ENCODE peak calls at places on chromosome 9, in five cellular contexts. V is mesendoderm, Z is neuronal stem cell, X is H9, M is IMR-90. O is an unnamed sample.

GRCh38 chr9:755454-756381 is 85.8 kb upstream of the DMRT1 start:
- DNase-seq in Z (no peak), M (peak), X (no peak), V (peak), O (peak)

GRCh38 chr9:92455217-92455616 is 27.1 kb downstream of the ASPN start:
- DNase-seq in V (peak), Z (no peak), M (no peak), X (peak), O (no peak)

GRCh38 chr9:96486351-96487029 is 36.5 kb downstream of the HABP4 start:
- DNase-seq in V (no peak), M (peak), Z (no peak), X (no peak), O (peak)

GRCh38 chr9:99172129-99173091 is 49.3 kb downstream of the ALG2 start:
- DNase-seq in Z (no peak), X (no peak), V (no peak), M (no peak), O (no peak)

GRCh38 chr9:104286187-104286586 is 192.1 kb downstream of the SMC2 start:
- DNase-seq in Z (no peak), X (no peak), V (no peak), M (no peak), O (no peak)

GRCh38 chr9:96418920-96419690 is 935 bp upstream of the ZNF367 start:
- DNase-seq in X (peak), Z (no peak), M (peak), V (peak), O (no peak)

GRCh38 chr9:129330711-129331279 is 152.7 kb upstream of the IER5L start:
- DNase-seq in V (peak), X (no peak), M (no peak), Z (no peak), O (no peak)

GRCh38 chr9:89844535-89844934 is 239.7 kb downstream of the GADD45G start:
- DNase-seq in V (no peak), Z (no peak), X (no peak), M (no peak), O (no peak)

GRCh38 chr9:15349892-15350761 is 43.1 kb upstream of the TTC39B start:
- DNase-seq in M (peak), X (no peak), V (no peak), Z (no peak), O (no peak)

GRCh38 chr9:134328841-134329575 is 2.8 kb downstream of the RXRA start:
- DNase-seq in M (no peak), X (no peak), V (no peak), Z (no peak), O (peak)

GRCh38 chr9:98721643-98722042 is 12.9 kb upstream of the GABBR2 start:
- DNase-seq in M (no peak), V (no peak), Z (no peak), X (no peak), O (no peak)

GRCh38 chr9:69234683-69235082 is 60.6 kb downstream of the TJP2 start:
- DNase-seq in V (no peak), X (no peak), Z (no peak), M (no peak), O (no peak)

GRCh38 chr9:100690438-100690837 is 112.6 kb downstream of the CAVIN4 start:
- DNase-seq in V (no peak), X (no peak), M (no peak), Z (no peak), O (no peak)
- H3K23ac ChIP-seq in V (no peak), X (no peak), M (no peak), Z (no peak), O (no peak)

GRCh38 chr9:123131993-123132392 is 98.5 kb downstream of the GPR21 start:
- DNase-seq in X (no peak), M (no peak), V (no peak), Z (no peak), O (no peak)

GRCh38 chr9:123129411-123129810 is 95.9 kb downstream of the GPR21 start:
- DNase-seq in Z (no peak), X (no peak), M (no peak), V (no peak), O (no peak)

GRCh38 chr9:123132696-123133095 is 99.2 kb downstream of the GPR21 start:
- DNase-seq in V (no peak), Z (no peak), X (no peak), M (no peak), O (no peak)

GRCh38 chr9:123128591-123128990 is 95.1 kb downstream of the GPR21 start:
- DNase-seq in Z (no peak), X (no peak), V (no peak), M (no peak), O (no peak)

DNA sequence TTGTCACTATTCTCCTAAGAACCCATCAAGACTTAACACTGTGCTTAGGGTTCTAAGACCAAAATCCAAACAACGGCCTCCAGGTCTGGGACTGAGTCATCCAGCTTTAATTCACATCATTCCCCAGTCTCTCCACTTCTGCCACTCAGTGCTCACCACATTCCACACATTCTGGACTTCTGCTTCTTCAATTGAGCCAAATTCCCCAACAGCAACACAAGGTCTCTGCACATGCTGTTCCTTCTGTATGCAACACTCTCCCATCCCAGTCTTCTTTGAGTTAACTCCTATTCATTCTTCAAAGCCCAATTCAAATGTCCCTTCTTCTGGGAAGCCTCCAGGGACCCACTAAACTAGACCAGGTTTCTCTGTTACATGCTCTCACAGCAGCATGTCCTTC is 97.8 kb downstream of the GPR21 start:
- DNase-seq in V (peak), X (no peak), Z (peak), M (peak), O (peak)
- H3K23ac ChIP-seq in V (no peak), X (no peak), Z (no peak), M (no peak), O (no peak)

GRCh38 chr9:81979196-81979595 is 9.4 kb upstream of the SPATA31D1 start:
- DNase-seq in V (peak), X (no peak), M (no peak), Z (no peak), O (no peak)
- H3K23ac ChIP-seq in V (no peak), X (no peak), M (no peak), Z (no peak), O (no peak)

GRCh38 chr9:127835930-127836586 is 18.4 kb downstream of the ENG start:
- DNase-seq in V (no peak), Z (no peak), M (peak), X (no peak), O (peak)
- H3K23ac ChIP-seq in V (no peak), Z (no peak), M (peak), X (no peak), O (no peak)

GRCh38 chr9:86669442-86669841 is 277.9 kb downstream of the GAS1 start:
- DNase-seq in M (no peak), X (no peak), Z (no peak), V (no peak), O (no peak)
- H3K23ac ChIP-seq in M (no peak), X (no peak), Z (no peak), V (no peak), O (no peak)

DNA sequence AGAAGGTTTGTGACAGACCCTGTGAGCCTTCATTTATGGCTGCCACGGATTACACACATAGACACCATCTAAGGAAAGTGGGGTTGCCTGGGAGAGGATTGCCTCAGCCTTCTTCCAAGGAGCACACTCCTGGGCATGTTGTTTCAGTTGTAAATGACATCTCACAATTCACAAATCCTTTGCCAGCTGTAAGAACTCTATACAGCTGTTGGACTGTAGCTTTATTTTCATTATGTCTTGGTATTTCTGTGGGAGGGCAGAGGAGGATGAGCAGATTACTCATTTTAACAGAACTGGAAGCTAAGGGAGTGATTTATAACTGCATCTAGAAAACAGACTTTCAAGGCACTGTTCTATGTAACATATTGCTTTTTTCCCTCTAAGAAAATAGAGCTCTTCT is 25.6 kb downstream of the MELK start:
- DNase-seq in M (peak), X (no peak), V (no peak), Z (no peak), O (peak)
- H3K23ac ChIP-seq in M (no peak), X (no peak), V (no peak), Z (no peak), O (no peak)

DNA sequence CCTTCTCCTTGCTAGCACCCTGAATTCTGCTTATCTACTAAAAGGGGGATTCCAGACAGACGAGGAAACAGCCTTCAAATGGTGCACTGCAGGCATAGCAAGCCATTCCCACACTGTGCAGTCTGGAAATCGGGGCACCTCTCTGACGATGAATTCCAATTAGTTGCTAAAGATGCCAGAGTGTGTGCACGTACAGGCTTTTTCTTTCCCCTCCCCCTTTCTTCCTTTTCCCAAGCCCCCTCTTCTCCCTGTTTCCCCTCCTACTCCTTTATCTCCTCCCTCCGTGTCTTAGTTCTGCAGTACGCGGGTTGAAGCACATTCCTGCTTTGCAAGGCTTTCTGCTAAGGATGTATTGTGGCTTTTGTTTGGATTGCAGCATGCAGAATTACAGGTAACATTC is at the start of gene GPR21:
- DNase-seq in M (no peak), V (peak), X (no peak), Z (peak), O (no peak)
- H3K23ac ChIP-seq in M (no peak), V (no peak), X (no peak), Z (no peak), O (no peak)

DNA sequence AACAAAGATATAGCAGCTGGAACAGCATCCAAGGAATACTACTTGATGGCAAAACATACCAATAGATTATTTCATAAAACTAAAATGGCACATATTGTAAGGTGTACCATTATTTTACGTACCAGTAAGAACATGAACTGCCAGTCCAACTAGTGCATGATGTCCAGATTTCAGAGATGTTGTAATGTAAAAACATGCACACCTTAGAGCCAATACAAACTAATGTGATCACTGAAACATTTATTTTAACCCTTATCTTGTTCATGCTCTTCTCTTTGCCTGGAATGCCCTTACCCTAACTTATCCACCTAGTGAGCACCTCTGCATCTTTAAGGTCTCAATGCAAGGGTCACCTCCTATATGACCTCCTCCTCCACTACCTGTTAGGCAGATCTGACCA is 172.0 kb downstream of the GLIS3 start:
- DNase-seq in Z (no peak), M (no peak), V (no peak), X (no peak), O (no peak)
- H3K23ac ChIP-seq in Z (no peak), M (peak), V (no peak), X (no peak), O (no peak)

DNA sequence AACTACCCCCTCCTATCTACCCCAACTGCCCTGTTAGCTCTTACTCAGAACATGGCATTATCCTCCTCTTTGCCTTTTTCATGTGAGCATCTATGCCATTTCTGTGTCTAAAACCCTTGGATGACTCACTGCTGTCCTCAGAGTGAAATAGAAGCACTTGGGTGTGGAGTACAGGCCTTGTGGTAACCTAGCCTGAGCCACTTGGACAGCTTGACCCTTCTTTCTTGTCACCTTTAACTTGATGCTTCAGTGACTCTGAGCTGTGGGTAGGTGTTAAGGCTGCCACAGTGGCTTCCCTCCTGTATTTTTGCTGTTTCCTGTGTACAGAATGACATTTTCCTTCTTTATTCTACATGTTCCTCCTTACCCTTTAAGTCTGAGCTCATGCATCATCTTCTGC is 391.4 kb downstream of the SH3GL2 start:
- DNase-seq in Z (no peak), X (no peak), M (no peak), V (no peak), O (no peak)
- H3K23ac ChIP-seq in Z (no peak), X (no peak), M (no peak), V (no peak), O (no peak)

DNA sequence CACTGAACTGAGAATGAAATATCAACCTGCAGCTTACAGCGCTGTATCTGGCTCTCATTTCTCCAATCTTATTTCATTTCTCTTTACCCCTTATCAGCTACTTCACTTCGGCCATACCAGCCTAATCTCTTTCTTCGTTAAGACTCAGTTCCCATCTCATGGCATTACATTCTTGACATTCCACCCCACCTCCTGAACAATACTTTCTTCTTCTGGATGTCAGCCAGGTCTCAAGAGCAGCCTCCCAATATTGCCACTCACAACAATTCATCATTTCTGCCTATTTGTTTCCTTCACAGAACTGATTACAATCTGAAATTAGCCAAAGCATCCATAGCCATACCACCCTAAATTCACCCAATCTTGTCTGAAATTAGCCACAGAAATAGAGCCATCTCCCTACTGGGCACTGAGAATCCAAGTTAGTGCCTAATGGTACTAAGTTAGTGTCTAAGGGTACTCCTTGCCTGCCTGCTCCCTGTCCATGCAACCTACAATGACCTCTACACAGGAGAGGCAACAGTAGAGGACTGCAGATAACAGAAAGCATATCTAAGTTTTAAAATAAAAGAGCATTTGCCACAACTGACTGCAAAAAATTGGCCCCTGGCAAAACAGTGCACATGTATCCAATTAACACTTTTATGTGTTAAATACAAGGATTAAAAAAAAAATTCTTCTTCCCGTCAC is 35.2 kb downstream of the SETX start:
- DNase-seq in M (no peak), Z (peak), X (no peak), V (peak), O (no peak)
- H3K23ac ChIP-seq in M (peak), Z (no peak), X (no peak), V (no peak), O (no peak)

O was measured in mesenchymal stem cell.